ENCODE peak calls at places on chromosomes 11 and 22, in six cellular contexts. Z, X, G, L, V and J are unnamed samples.

GRCh38 chr22:32375678-32376450 is 18.2 kb downstream of the RFPL3 start:
- DNase-seq in Z (no peak), X (no peak), G (no peak), L (no peak), V (no peak), J (no peak)

GRCh38 chr22:30212363-30212995 is 34.1 kb downstream of the LIF start:
- DNase-seq in Z (peak; percentile 76), X (peak; percentile 90), G (peak; percentile 92), L (peak; percentile 71), V (peak; percentile 94), J (no peak)

GRCh38 chr11:69968407-69969347 is 109.4 kb upstream of the ANO1 start:
- DNase-seq in Z (no peak), X (peak; percentile 46), G (no peak), L (no peak), V (no peak), J (no peak)

GRCh38 chr11:1747753-1748466 is 2.5 kb downstream of the IFITM10 start:
- DNase-seq in Z (no peak), X (no peak), G (no peak), L (no peak), V (no peak), J (no peak)

GRCh38 chr11:93089474-93090102 is 108.2 kb downstream of the SLC36A4 start:
- DNase-seq in Z (no peak), X (peak; percentile 62), G (peak; percentile 61), L (peak; percentile 24), V (peak; percentile 52), J (no peak)

GRCh38 chr22:19082793-19083192 is 39.4 kb downstream of the DGCR2 start:
- DNase-seq in Z (no peak), X (no peak), G (no peak), L (no peak), V (no peak), J (no peak)

GRCh38 chr11:6602096-6602940 is 1.1 kb downstream of the RRP8 start:
- DNase-seq in Z (no peak), X (no peak), G (no peak), L (no peak), V (no peak), J (no peak)

GRCh38 chr11:130103296-130103814 is 33.7 kb downstream of the APLP2 start:
- DNase-seq in Z (no peak), X (peak; percentile 93), G (peak; percentile 86), L (peak; percentile 99), V (peak; percentile 95), J (no peak)

GRCh38 chr22:42450862-42451261 is 18.7 kb upstream of the NFAM1 start:
- DNase-seq in Z (no peak), X (no peak), G (no peak), L (no peak), V (no peak), J (no peak)

GRCh38 chr11:47914743-47915142 is 65.6 kb upstream of the PTPRJ start:
- DNase-seq in Z (no peak), X (no peak), G (peak; percentile 58), L (no peak), V (no peak), J (no peak)

GRCh38 chr11:132972565-132972964 is 559.7 kb downstream of the OPCML start:
- DNase-seq in Z (no peak), X (no peak), G (no peak), L (no peak), V (no peak), J (no peak)

GRCh38 chr11:8731647-8732188 is 49.1 kb downstream of the RPL27A start:
- DNase-seq in Z (no peak), X (no peak), G (no peak), L (no peak), V (no peak), J (peak; percentile 54)

GRCh38 chr11:78318733-78319132 is 98.9 kb downstream of the GAB2 start:
- DNase-seq in Z (no peak), X (no peak), G (no peak), L (no peak), V (no peak), J (no peak)

GRCh38 chr22:36493690-36494110 is 12.3 kb upstream of the TXN2 start:
- DNase-seq in Z (peak; percentile 46), X (no peak), G (no peak), L (no peak), V (no peak), J (peak; percentile 83)

GRCh38 chr22:36497910-36498669 is 8.8 kb downstream of the FOXRED2 start:
- DNase-seq in Z (no peak), X (no peak), G (no peak), L (no peak), V (no peak), J (no peak)
- TF ChIP-seq CTCF in Z (no peak), X (no peak), G (peak; percentile 3), L (no peak), V (peak; percentile 4), J (no peak)

GRCh38 chr22:44351685-44352377 is 39.1 kb upstream of the SHISAL1 start:
- DNase-seq in Z (peak; percentile 6), X (peak; percentile 88), G (peak; percentile 93), L (peak; percentile 80), V (peak; percentile 92), J (no peak)
- TF ChIP-seq CTCF in Z (no peak), X (no peak), G (no peak), L (no peak), V (no peak), J (no peak)

GRCh38 chr11:85685131-85685819 is 720 bp downstream of the CCDC89 start:
- DNase-seq in Z (peak; percentile 46), X (peak; percentile 82), G (peak; percentile 65), L (no peak), V (no peak), J (no peak)
- TF ChIP-seq CTCF in Z (no peak), X (no peak), G (no peak), L (no peak), V (no peak), J (no peak)

GRCh38 chr11:68617925-68618809 is 66.2 kb upstream of the GAL start:
- DNase-seq in Z (no peak), X (no peak), G (no peak), L (no peak), V (no peak), J (no peak)

GRCh38 chr11:68621826-68622225 is 62.5 kb upstream of the GAL start:
- DNase-seq in Z (no peak), X (no peak), G (no peak), L (no peak), V (no peak), J (no peak)
- TF ChIP-seq CTCF in Z (no peak), X (no peak), G (no peak), L (no peak), V (no peak), J (no peak)

GRCh38 chr22:39215430-39216142 is 29.2 kb downstream of the PDGFB start:
- DNase-seq in Z (no peak), X (no peak), G (no peak), L (no peak), V (no peak), J (no peak)
- TF ChIP-seq CTCF in Z (peak; percentile 47), X (peak; percentile 19), G (peak; percentile 41), L (peak; percentile 27), V (peak; percentile 40), J (no peak)

GRCh38 chr11:120119121-120119520 is 18.8 kb downstream of the TRIM29 start:
- DNase-seq in Z (no peak), X (no peak), G (no peak), L (no peak), V (no peak), J (no peak)

GRCh38 chr11:120116966-120117365 is 20.9 kb downstream of the TRIM29 start:
- DNase-seq in Z (no peak), X (no peak), G (no peak), L (no peak), V (no peak), J (no peak)

GRCh38 chr11:120117991-120118390 is 19.9 kb downstream of the TRIM29 start:
- DNase-seq in Z (no peak), X (no peak), G (no peak), L (no peak), V (no peak), J (no peak)

GRCh38 chr11:120112174-120112796 is 25.6 kb downstream of the TRIM29 start:
- DNase-seq in Z (no peak), X (no peak), G (no peak), L (no peak), V (no peak), J (no peak)

GRCh38 chr11:120115272-120116000 is 22.5 kb downstream of the TRIM29 start:
- DNase-seq in Z (no peak), X (no peak), G (no peak), L (no peak), V (no peak), J (no peak)
- TF ChIP-seq CTCF in Z (no peak), X (no peak), G (peak; percentile 21), L (no peak), V (peak; percentile 16), J (no peak)

DNA sequence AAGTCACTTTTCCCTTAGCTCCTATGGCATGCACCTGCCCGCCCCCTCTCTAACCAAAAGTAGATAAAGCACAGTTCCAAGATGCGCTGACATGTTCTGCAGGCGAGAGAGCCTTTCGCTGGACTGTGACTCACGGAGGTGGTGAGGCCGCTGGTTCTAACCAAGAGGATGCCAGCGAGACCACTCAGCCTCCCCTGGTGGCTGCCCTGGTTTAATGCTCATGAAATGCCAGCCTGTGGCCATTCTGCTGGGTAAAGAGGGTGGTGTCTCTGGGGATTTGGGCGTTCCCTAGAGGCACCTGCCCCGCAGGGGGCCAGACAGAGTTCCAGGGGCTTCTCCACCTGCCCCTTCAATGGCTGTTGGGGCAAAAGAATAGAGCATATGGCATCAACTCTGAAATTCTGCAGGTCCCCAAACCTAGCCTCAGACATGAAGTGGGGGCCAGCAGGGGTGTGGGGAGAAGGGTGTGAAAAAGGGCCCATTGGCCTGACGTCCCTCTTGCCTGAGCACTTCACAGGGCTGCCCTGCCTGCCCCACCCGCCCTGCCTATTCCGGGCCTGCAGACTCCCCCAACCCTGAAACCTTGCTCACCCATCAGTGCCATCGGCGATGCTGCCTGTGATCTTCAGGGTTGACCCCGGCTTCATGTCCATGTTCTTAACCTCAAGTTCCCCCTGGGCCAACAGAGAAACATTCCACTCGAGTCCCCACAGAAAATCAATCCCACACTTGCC is 8.5 kb downstream of the LGALS2 start:
- DNase-seq in Z (no peak), X (no peak), G (peak; percentile 41), L (no peak), V (peak; percentile 35), J (no peak)
- TF ChIP-seq CTCF in Z (no peak), X (no peak), G (peak; percentile 17), L (peak; percentile 13), V (peak; percentile 34), J (no peak)